ENCODE peak calls at places on chromosomes 16 and 17, in seven cellular contexts. K, Y, S, O, N, U and R are unnamed samples.

GRCh38 chr16:10738231-10739077 is 5.2 kb upstream of the NUBP1 start:
- DNase-seq in U (peak; percentile 86), S (peak; percentile 79), Y (peak; percentile 19), K (no peak), N (peak; percentile 77), O (peak; percentile 89), R (peak; percentile 15)

GRCh38 chr16:13997933-13998332 is 73.2 kb upstream of the MRTFB start:
- DNase-seq in S (no peak), Y (no peak), O (no peak), U (no peak), N (peak; percentile 27), K (no peak), R (no peak)

GRCh38 chr17:35245196-35245486 is 2.3 kb downstream of the SLFN5 start:
- DNase-seq in N (peak; percentile 83), S (peak; percentile 95), U (peak; percentile 97), Y (no peak), K (no peak), O (peak; percentile 76), R (no peak)

GRCh38 chr16:24822974-24823373 is 22.8 kb upstream of the SLC5A11 start:
- DNase-seq in S (no peak), O (no peak), Y (no peak), N (no peak), K (no peak), U (no peak), R (no peak)

GRCh38 chr16:681746-682427 is 1.7 kb downstream of the STUB1 start:
- DNase-seq in S (no peak), O (no peak), Y (no peak), U (peak; percentile 32), K (no peak), N (peak; percentile 41), R (no peak)

GRCh38 chr17:64938925-64939474 is 19.7 kb upstream of the LRRC37A3 start:
- DNase-seq in S (peak; percentile 50), K (peak; percentile 63), U (no peak), O (peak; percentile 37), Y (peak; percentile 31), N (peak; percentile 51), R (no peak)

GRCh38 chr17:43627657-43628650 is 33.8 kb downstream of the MEOX1 start:
- DNase-seq in S (no peak), Y (no peak), O (peak; percentile 35), K (peak; percentile 22), N (no peak), U (no peak), R (no peak)

GRCh38 chr17:53470626-53471025 is 352.1 kb upstream of the KIF2B start:
- DNase-seq in S (no peak), U (no peak), O (peak; percentile 48), Y (no peak), K (no peak), N (no peak), R (no peak)

GRCh38 chr16:79312502-79312901 is 288.0 kb downstream of the MAF start:
- DNase-seq in Y (no peak), K (no peak), O (no peak), N (no peak), U (no peak), S (no peak), R (no peak)

GRCh38 chr17:41660221-41660711 is 28.4 kb upstream of the EIF1 start:
- DNase-seq in O (no peak), Y (no peak), N (no peak), K (no peak), S (peak; percentile 24), U (no peak), R (no peak)

GRCh38 chr17:26773189-26774188 is 520.4 kb upstream of the WSB1 start:
- DNase-seq in S (no peak), O (no peak), Y (no peak), U (no peak), N (no peak), K (no peak), R (no peak)

GRCh38 chr17:28549274-28550132 is 2.9 kb downstream of the UNC119 start:
- DNase-seq in K (no peak), O (no peak), S (no peak), U (no peak), N (no peak), Y (peak; percentile 58), R (peak; percentile 87)

GRCh38 chr17:18176152-18176551 is 7.5 kb upstream of the ALKBH5 start:
- DNase-seq in Y (no peak), O (no peak), K (no peak), S (no peak), N (no peak), U (no peak), R (no peak)

GRCh38 chr17:10803830-10804498 is at the start of gene TMEM238L:
- DNase-seq in O (no peak), S (no peak), Y (no peak), N (no peak), K (no peak), U (no peak), R (no peak)

GRCh38 chr16:66473654-66474519 is 46.8 kb downstream of the BEAN1 start:
- DNase-seq in Y (no peak), K (no peak), U (no peak), N (peak; percentile 70), S (peak; percentile 50), O (no peak), R (no peak)

GRCh38 chr17:66834919-66835454 is at the start of gene CACNG5:
- DNase-seq in Y (no peak), N (no peak), K (peak; percentile 59), U (no peak), S (no peak), O (no peak), R (no peak)

GRCh38 chr16:610513-611381 is 20.0 kb upstream of the WFIKKN1 start:
- DNase-seq in U (no peak), S (peak; percentile 52), Y (peak; percentile 48), N (no peak), K (peak; percentile 55), O (no peak), R (peak; percentile 50)

GRCh38 chr16:26729917-26730541 is 336.7 kb upstream of the C16orf82 start:
- DNase-seq in K (no peak), U (no peak), S (peak; percentile 9), O (no peak), Y (no peak), N (no peak), R (no peak)

GRCh38 chr16:22360963-22361659 is 13.3 kb downstream of the CDR2 start:
- DNase-seq in S (no peak), O (peak; percentile 53), Y (no peak), U (no peak), N (no peak), K (no peak), R (no peak)

GRCh38 chr16:89863741-89864391 is 9.5 kb upstream of the TCF25 start:
- DNase-seq in S (peak; percentile 25), N (no peak), K (no peak), O (no peak), Y (peak; percentile 40), U (peak; percentile 14), R (peak; percentile 32)

GRCh38 chr17:67246648-67247415 is 1.8 kb upstream of the HELZ start:
- DNase-seq in O (peak; percentile 67), Y (peak; percentile 66), K (no peak), S (peak; percentile 36), N (peak; percentile 98), U (no peak), R (peak; percentile 44)

GRCh38 chr16:14240216-14240843 is 169.2 kb downstream of the MRTFB start:
- DNase-seq in O (no peak), S (peak; percentile 5), K (peak; percentile 17), U (peak; percentile 67), Y (no peak), N (no peak), R (no peak)

GRCh38 chr17:61299517-61300513 is 99.8 kb upstream of the TBX2 start:
- DNase-seq in Y (no peak), K (no peak), U (no peak), S (no peak), O (no peak), N (no peak), R (no peak)

GRCh38 chr16:80518436-80518835 is 22.4 kb upstream of the DYNLRB2 start:
- DNase-seq in O (no peak), Y (no peak), S (peak; percentile 40), N (no peak), K (no peak), U (no peak), R (peak; percentile 41)

GRCh38 chr17:5097101-5097834 is 14.4 kb downstream of the ZNF232 start:
- DNase-seq in U (no peak), S (no peak), Y (no peak), O (no peak), K (peak; percentile 87), N (no peak), R (peak; percentile 20)

GRCh38 chr17:38704645-38705522 is at the start of gene MLLT6:
- DNase-seq in K (peak; percentile 84), Y (peak; percentile 75), N (peak; percentile 63), S (peak; percentile 91), O (peak; percentile 85), U (peak; percentile 78), R (peak; percentile 76)

GRCh38 chr16:75320435-75320834 is 69.0 kb upstream of the BCAR1 start:
- DNase-seq in O (no peak), U (no peak), K (peak; percentile 71), Y (no peak), N (no peak), S (peak; percentile 46), R (no peak)
- H3K27me3 ChIP-seq in O (no peaks in the 10 kb centered on the region), U (no peaks in the 10 kb centered on the region), K (no peaks in the 10 kb centered on the region), Y (no peaks in the 10 kb centered on the region), N (no peaks in the 10 kb centered on the region), S (no peaks in the 10 kb centered on the region), R (no peaks in the 10 kb centered on the region)

GRCh38 chr16:2023098-2023925 is 3.4 kb upstream of the NHERF2 start:
- DNase-seq in N (peak; percentile 89), U (peak; percentile 84), Y (peak; percentile 95), O (peak; percentile 90), S (peak; percentile 92), K (peak; percentile 92), R (peak; percentile 90)
- H3K4me3 ChIP-seq in N (peak overlapping the region; percentile 62), U (peak overlapping the region; percentile 21), Y (peak overlapping the region; percentile 50), O (peak overlapping the region; percentile 21), S (peak overlapping the region; percentile 56), K (no peak overlapping the region), R (no peak overlapping the region)

GRCh38 chr17:80949451-80950421 is 41.9 kb upstream of the CHMP6 start:
- DNase-seq in S (no peak), K (no peak), U (no peak), O (no peak), Y (no peak), N (no peak), R (no peak)
- H3K4me1 ChIP-seq in S (no peaks in the 10 kb centered on the region), K (no peaks in the 10 kb centered on the region), U (no peaks in the 10 kb centered on the region), O (no peaks in the 10 kb centered on the region), Y (no peaks in the 10 kb centered on the region), N (no peaks in the 10 kb centered on the region), R (no peaks in the 10 kb centered on the region)

GRCh38 chr17:80927791-80928216 is 63.8 kb upstream of the CHMP6 start:
- DNase-seq in N (no peak), U (no peak), K (peak; percentile 43), O (peak; percentile 17), S (no peak), Y (no peak), R (no peak)

GRCh38 chr17:80924111-80924806 is 67.4 kb upstream of the CHMP6 start:
- DNase-seq in O (no peak), K (no peak), S (no peak), Y (no peak), U (no peak), N (no peak), R (no peak)

GRCh38 chr17:80925668-80926067 is 66.0 kb upstream of the CHMP6 start:
- DNase-seq in Y (no peak), U (no peak), S (no peak), K (no peak), O (no peak), N (no peak), R (no peak)

GRCh38 chr17:80924807-80925610 is 66.6 kb upstream of the CHMP6 start:
- DNase-seq in N (no peak), U (no peak), Y (no peak), S (no peak), K (no peak), O (no peak), R (no peak)

GRCh38 chr17:80926601-80927250 is 64.9 kb upstream of the CHMP6 start:
- DNase-seq in K (no peak), Y (no peak), O (no peak), N (no peak), U (no peak), S (no peak), R (no peak)
- H3K27me3 ChIP-seq in K (no peaks in the 10 kb centered on the region), Y (no peaks in the 10 kb centered on the region), O (no peaks in the 10 kb centered on the region), N (no peaks in the 10 kb centered on the region), U (no peaks in the 10 kb centered on the region), S (no peaks in the 10 kb centered on the region), R (no peaks in the 10 kb centered on the region)